ENCODE peak calls at places on chromosomes 7 and 10, in five cellular contexts. M, F, Z, U and S are unnamed samples.

GRCh38 chr10:119769886-119770285 is 44.0 kb downstream of the INPP5F start:
- DNase-seq in M (no peak), F (no peak), Z (no peak), U (no peak), S (no peak)

GRCh38 chr7:18515067-18515466 is 19.5 kb downstream of the HDAC9 start:
- DNase-seq in M (no peak), F (no peak), Z (no peak), U (no peak), S (no peak)

GRCh38 chr10:91756286-91756685 is 41.9 kb upstream of the TNKS2 start:
- DNase-seq in M (no peak), F (no peak), Z (no peak), U (no peak), S (no peak)

GRCh38 chr7:27661776-27662489 is 750 bp downstream of the HIBADH start:
- DNase-seq in M (peak), F (peak), Z (peak), U (peak), S (peak)

GRCh38 chr7:44315504-44315903 is 9.9 kb downstream of the CAMK2B start:
- DNase-seq in M (no peak), F (no peak), Z (no peak), U (no peak), S (no peak)

GRCh38 chr7:102258749-102259107 is 27.9 kb upstream of the SH2B2 start:
- DNase-seq in M (no peak), F (no peak), Z (no peak), U (no peak), S (no peak)

GRCh38 chr7:85185355-85186082 is 1.3 kb downstream of the SEMA3D start:
- DNase-seq in M (no peak), F (peak), Z (peak), U (no peak), S (peak)

GRCh38 chr10:83199357-83199756 is 940.0 kb upstream of the GHITM start:
- DNase-seq in M (no peak), F (no peak), Z (no peak), U (no peak), S (no peak)

GRCh38 chr7:11698273-11698930 is 133.6 kb downstream of the THSD7A start:
- DNase-seq in M (no peak), F (no peak), Z (no peak), U (no peak), S (no peak)

GRCh38 chr7:5354460-5355279 is 69.0 kb downstream of the TNRC18 start:
- DNase-seq in M (peak), F (peak), Z (no peak), U (peak), S (peak)

GRCh38 chr10:133039107-133039822 is 48.5 kb upstream of the ADGRA1 start:
- DNase-seq in M (no peak), F (no peak), Z (no peak), U (no peak), S (no peak)

GRCh38 chr10:118102116-118102515 is 55.4 kb upstream of the RAB11FIP2 start:
- DNase-seq in M (no peak), F (no peak), Z (no peak), U (no peak), S (no peak)

GRCh38 chr10:7408494-7409044 is 2.3 kb downstream of the SFMBT2 start:
- DNase-seq in M (peak), F (peak), Z (peak), U (peak), S (peak)

GRCh38 chr10:20185116-20185515 is 368.9 kb downstream of the PLXDC2 start:
- DNase-seq in M (no peak), F (no peak), Z (no peak), U (no peak), S (no peak)

GRCh38 chr7:20959281-20959680 is 172.6 kb upstream of the SP8 start:
- DNase-seq in M (no peak), F (no peak), Z (no peak), U (no peak), S (no peak)

GRCh38 chr7:69684955-69685631 is 86.8 kb downstream of the AUTS2 start:
- DNase-seq in M (no peak), F (no peak), Z (no peak), U (no peak), S (no peak)

GRCh38 chr10:31623466-31623865 is 304.4 kb downstream of the ZEB1 start:
- DNase-seq in M (peak), F (no peak), Z (no peak), U (no peak), S (no peak)

GRCh38 chr7:55130079-55130476 is 111.3 kb downstream of the EGFR start:
- DNase-seq in M (peak), F (no peak), Z (no peak), U (no peak), S (no peak)

GRCh38 chr10:124526621-124527267 is 65.1 kb downstream of the LHPP start:
- DNase-seq in M (no peak), F (peak), Z (no peak), U (no peak), S (no peak)

GRCh38 chr7:70736715-70737460 is 395.1 kb upstream of the GALNT17 start:
- DNase-seq in M (peak), F (no peak), Z (no peak), U (no peak), S (no peak)

GRCh38 chr10:81953420-81953819 is 78.4 kb downstream of the NRG3 start:
- DNase-seq in M (no peak), F (no peak), Z (no peak), U (peak), S (no peak)

GRCh38 chr10:70651661-70652060 is 20.6 kb upstream of the ADAMTS14 start:
- DNase-seq in M (no peak), F (no peak), Z (no peak), U (no peak), S (peak)

GRCh38 chr7:142176901-142177300 is 65.4 kb downstream of the MGAM2 start:
- DNase-seq in M (no peak), F (no peak), Z (no peak), U (no peak), S (no peak)

GRCh38 chr10:67763499-67764011 is 67.6 kb upstream of the CTNNA3 start:
- DNase-seq in M (peak), F (peak), Z (peak), U (peak), S (peak)

GRCh38 chr7:64314493-64315020 is 796 bp downstream of the ZNF736 start:
- DNase-seq in M (no peak), F (no peak), Z (no peak), U (no peak), S (no peak)

GRCh38 chr7:127317447-127317961 is 64.8 kb upstream of the GRM8 start:
- DNase-seq in M (no peak), F (no peak), Z (no peak), U (no peak), S (no peak)

GRCh38 chr10:27558612-27559020 is 54.5 kb downstream of the RAB18 start:
- DNase-seq in M (peak), F (no peak), Z (peak), U (peak), S (no peak)

GRCh38 chr10:17065273-17065672 is 64.3 kb downstream of the CUBN start:
- DNase-seq in M (no peak), F (no peak), Z (no peak), U (no peak), S (no peak)

GRCh38 chr10:60465801-60466200 is 76.1 kb upstream of the ANK3 start:
- DNase-seq in M (no peak), F (no peak), Z (no peak), U (no peak), S (no peak)

GRCh38 chr7:133789951-133790350 is 337.2 kb upstream of the LRGUK start:
- DNase-seq in M (no peak), F (no peak), Z (no peak), U (no peak), S (no peak)

GRCh38 chr7:17402628-17403278 is 104.3 kb downstream of the AHR start:
- DNase-seq in M (no peak), F (no peak), Z (peak), U (peak), S (peak)

DNA sequence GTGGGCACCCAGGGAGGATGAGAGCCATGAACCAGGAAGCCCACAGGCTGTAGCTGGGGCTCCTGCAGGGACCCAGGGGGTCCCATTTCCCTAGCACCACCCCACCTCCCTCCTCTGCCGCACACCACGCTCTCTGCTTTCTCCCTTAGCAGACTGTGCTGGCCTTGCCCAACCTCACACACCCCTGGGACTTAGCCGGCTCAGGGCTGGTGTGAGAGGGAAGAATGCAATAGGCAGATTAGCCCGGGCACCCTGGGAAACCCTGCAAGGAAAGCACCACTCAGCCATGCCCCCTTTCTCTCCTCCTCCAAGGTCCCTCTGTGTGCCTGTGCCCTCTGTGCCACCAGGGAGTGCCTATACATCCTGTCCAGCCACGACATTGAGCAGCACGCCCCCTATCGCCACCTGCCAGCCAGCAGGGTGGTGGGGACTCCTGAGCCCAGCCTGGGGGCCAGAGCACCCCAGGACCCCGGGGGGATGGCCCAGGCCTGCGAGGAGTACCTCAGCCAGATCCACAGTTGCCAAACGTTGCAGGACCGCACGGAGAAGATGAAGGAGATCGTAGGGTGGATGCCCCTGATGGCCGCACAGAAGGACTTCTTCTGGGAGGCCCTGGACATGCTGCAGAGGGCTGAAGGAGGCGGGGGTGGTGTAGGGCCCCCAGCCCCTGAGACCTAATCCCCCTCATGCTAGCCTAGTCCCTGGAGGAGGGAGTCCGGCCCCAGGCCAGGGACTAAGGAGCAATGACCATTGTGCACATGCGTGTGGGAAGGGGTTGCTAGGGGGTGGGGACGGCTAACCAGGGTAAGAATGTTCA is 1.7 kb upstream of the PCOLCE start:
- DNase-seq in M (no peak), F (no peak), Z (no peak), U (no peak), S (no peak)
- TF ChIP-seq CTCF in M (no peak), F (no peak), Z (no peak), U (peak), S (no peak)

DNA sequence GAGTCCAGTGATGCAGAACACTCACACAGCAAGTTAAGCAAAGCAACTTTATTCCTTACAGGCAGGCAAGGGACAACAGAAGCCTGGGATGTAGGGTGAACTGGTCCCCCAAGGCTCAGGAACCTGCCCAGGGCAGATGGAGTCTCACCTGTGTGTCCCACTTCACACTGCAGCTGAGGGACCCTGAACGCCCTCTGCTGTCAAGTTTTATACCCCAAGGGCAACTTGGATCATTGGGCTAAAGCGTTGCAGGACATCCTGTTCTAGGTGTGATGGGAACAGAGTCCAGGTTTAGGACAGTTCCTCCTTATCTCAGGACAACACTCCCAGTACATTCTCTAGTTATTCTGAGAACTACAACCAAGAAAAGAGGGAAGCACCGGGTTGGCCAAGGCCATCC is 49.5 kb upstream of the ZNF746 start:
- DNase-seq in M (no peak), F (no peak), Z (no peak), U (no peak), S (no peak)
- TF ChIP-seq CTCF in M (no peak), F (no peak), Z (no peak), U (no peak), S (no peak)

GRCh38 chr10:97120370-97120769 is 65.4 kb downstream of the SLIT1 start:
- DNase-seq in M (no peak), F (no peak), Z (no peak), U (no peak), S (no peak)

GRCh38 chr10:97116534-97117162 is 69.1 kb downstream of the SLIT1 start:
- DNase-seq in M (no peak), F (no peak), Z (no peak), U (no peak), S (no peak)

GRCh38 chr10:97115846-97116245 is 69.9 kb downstream of the SLIT1 start:
- DNase-seq in M (no peak), F (no peak), Z (no peak), U (no peak), S (no peak)

GRCh38 chr10:97119058-97119832 is 66.5 kb downstream of the SLIT1 start:
- DNase-seq in M (no peak), F (no peak), Z (no peak), U (no peak), S (no peak)

DNA sequence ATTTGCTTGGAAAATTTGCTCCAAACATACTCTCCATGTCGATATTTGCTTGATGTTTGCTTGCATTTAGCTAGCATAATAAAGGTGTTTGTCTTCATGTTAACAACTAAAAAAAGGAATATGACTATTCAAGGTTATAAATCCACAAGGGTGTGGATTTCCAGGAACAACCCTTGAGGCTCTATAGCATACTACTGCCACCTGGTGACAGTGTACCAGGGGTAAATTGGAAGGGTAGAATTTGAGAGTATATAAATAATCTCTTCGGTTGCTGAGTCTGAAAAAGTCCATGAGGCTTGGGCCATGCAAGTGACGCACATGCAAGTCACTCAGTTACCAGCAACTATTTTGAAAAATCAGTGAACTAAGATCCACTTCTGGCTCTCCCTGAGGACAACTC is 68.4 kb downstream of the SLIT1 start:
- DNase-seq in M (no peak), F (no peak), Z (no peak), U (no peak), S (no peak)
- TF ChIP-seq CTCF in M (no peak), F (no peak), Z (no peak), U (peak), S (peak)

GRCh38 chr7:111333010-111333409 is 229.3 kb downstream of the IMMP2L start:
- DNase-seq in M (no peak), F (no peak), Z (no peak), U (no peak), S (no peak)

GRCh38 chr7:111324228-111324627 is 233.3 kb downstream of the LRRN3 start:
- DNase-seq in M (no peak), F (no peak), Z (no peak), U (no peak), S (no peak)

GRCh38 chr7:111330235-111330523 is 232.1 kb downstream of the IMMP2L start:
- DNase-seq in M (no peak), F (no peak), Z (no peak), U (no peak), S (no peak)

GRCh38 chr7:111329367-111330234 is 232.7 kb downstream of the IMMP2L start:
- DNase-seq in M (no peak), F (no peak), Z (no peak), U (peak), S (no peak)
- TF ChIP-seq CTCF in M (no peak), F (no peak), Z (no peak), U (peak), S (no peak)

DNA sequence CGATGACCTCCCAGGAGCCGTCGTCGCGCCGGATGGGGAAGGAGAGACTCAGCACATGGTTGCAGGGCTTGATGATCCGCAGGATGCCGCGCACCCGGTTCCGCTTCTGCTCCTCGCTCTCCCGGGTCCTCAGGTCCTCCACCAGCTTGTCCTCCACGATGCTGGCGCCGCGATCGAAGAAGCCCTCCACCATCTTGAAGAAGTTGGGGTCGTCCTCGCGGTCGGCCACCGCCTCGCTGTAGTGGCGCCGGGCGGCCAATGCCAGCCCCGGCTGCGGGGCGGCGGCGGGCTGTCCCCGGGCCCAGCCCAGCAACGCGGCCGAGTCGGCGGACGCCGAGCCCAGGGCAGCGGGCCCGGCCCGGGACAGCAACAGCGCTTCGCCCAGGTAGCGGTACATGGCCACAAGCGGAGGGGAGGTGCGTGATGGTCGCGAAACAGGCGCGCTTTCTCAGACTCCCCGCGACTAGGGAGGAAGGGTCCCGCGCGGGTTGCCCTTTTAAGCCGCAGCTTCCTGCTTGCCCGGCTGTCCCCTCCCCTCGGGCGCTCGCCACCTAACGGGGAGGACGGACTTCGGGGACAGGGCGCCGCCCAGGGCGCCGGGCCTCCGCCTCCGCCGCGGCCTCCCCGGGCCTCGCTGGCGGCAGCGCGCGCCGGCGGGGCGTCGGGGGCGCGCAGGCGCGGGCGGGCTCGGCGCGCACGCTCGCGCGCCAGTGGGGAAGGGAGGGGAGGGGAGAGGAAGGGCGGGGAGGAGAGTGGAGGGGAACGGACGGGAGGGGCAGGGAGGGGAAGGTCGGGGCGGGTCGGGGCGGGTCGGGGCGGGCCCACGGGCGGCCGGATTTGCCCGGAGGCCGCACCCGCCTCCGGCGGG is at the start of the genes GLUD1 and SHLD2:
- DNase-seq in M (peak), F (peak), Z (peak), U (peak), S (peak)
- TF ChIP-seq CTCF in M (peak), F (no peak), Z (no peak), U (no peak), S (no peak)

DNA sequence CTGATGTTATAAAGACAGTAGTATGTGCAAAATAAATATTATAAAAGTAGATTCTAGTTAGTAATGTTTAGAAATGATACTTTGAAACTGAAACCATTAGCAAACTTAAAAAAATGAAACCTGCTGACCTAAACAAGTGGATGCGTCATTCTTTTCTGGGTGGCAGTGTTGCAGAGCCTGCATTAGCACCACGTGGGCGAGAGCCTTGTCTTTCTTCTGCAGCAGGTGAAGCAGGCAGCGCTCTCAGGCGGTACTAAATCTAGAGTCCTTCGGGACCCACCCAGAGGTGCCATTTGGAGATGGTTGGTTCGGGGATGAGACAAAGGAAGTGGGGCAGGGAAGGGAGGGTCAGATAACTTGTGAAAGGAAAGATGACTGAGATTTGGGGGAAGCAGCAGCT is 759.1 kb upstream of the IGFBP3 start:
- DNase-seq in M (no peak), F (no peak), Z (peak), U (peak), S (peak)
- TF ChIP-seq CTCF in M (no peak), F (no peak), Z (no peak), U (peak), S (no peak)

DNA sequence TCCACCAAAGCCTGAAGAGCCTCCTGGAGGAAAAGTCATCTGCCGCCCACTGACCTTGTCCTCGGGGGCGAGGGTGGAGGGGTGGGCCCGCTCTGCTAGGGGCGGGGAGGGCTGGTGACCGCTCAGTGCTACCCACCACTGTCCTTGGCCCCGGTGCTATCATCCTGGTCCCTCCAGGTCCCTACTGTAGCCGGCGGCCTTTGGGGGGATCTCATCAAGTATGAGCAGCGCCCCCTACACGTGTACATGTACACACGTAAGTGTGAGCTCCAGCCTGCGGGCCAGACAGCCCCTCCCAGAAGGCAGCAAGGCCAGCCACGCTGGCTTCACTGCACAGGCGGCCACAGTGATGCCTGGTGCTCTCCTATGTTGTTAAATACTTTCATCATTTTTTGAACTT is 19.6 kb downstream of the TTYH3 start:
- DNase-seq in M (no peak), F (no peak), Z (no peak), U (no peak), S (no peak)
- TF ChIP-seq CTCF in M (no peak), F (no peak), Z (peak), U (peak), S (no peak)

GRCh38 chr7:15007507-15007906 is 105.0 kb upstream of the DGKB start:
- DNase-seq in M (no peak), F (no peak), Z (no peak), U (no peak), S (no peak)
- TF ChIP-seq CTCF in M (no peak), F (no peak), Z (no peak), U (peak), S (peak)

DNA sequence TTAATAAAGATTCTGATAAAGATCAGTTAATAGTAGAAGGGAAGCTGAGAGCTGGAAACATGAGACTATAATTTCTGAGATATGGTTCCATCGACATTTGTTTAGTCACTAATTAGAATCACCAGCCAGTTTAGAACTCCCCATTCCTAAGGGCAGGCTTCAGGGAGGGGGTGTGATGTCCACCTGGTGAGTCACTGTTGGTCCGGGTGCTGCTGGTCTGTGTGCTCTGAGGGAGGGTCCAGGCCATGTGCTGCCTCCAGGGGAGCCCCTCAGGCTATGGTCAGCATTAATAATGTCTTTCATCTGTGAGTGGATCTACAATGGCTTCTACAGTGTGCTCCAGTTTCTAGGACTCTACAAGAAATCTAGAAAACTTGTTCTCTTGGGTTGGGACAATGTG is 115.8 kb downstream of the ADAM12 start:
- DNase-seq in M (no peak), F (no peak), Z (no peak), U (no peak), S (no peak)
- TF ChIP-seq CTCF in M (no peak), F (no peak), Z (no peak), U (no peak), S (no peak)